ENCODE peak calls at places on chromosomes 4 and X, in eight cellular contexts. One of them, this sample, is unnamed.

GRCh38 chr4:157048248-157048647 is 27.7 kb upstream of the GLRB start:
- DNase-seq in brain microvascular endothelial cell: peak; percentile 18
- DNase-seq in ovary: peak; percentile 11
- DNase-seq in CD8-positive, alpha-beta T cell: no peak
- DNase-seq in fibroblast of mammary gland: peak; percentile 90
- DNase-seq in PC-3: no peak
- DNase-seq in GM12865: no peak
- DNase-seq in thoracic aorta: no peak
- DNase-seq in this sample: peak; percentile 51

GRCh38 chr4:153448003-153448731 is 18.0 kb upstream of the TMEM131L start:
- DNase-seq in fibroblast of mammary gland: peak; percentile 28
- DNase-seq in GM12865: no peak
- DNase-seq in PC-3: no peak
- DNase-seq in CD8-positive, alpha-beta T cell: no peak
- DNase-seq in thoracic aorta: no peak
- DNase-seq in ovary: no peak
- DNase-seq in brain microvascular endothelial cell: no peak
- DNase-seq in this sample: no peak

GRCh38 chr4:167290684-167291083 is 56.4 kb upstream of the SPOCK3 start:
- DNase-seq in PC-3: peak; percentile 42
- DNase-seq in fibroblast of mammary gland: peak; percentile 14
- DNase-seq in thoracic aorta: no peak
- DNase-seq in ovary: no peak
- DNase-seq in brain microvascular endothelial cell: no peak
- DNase-seq in CD8-positive, alpha-beta T cell: no peak
- DNase-seq in GM12865: peak; percentile 14
- DNase-seq in this sample: no peak

GRCh38 chr4:17941731-17942130 is 79.8 kb downstream of the LCORL start:
- DNase-seq in fibroblast of mammary gland: peak; percentile 12
- DNase-seq in PC-3: peak; percentile 1
- DNase-seq in ovary: no peak
- DNase-seq in brain microvascular endothelial cell: no peak
- DNase-seq in thoracic aorta: no peak
- DNase-seq in CD8-positive, alpha-beta T cell: no peak
- DNase-seq in GM12865: no peak
- DNase-seq in this sample: no peak

GRCh38 chr4:6917445-6918241 is 8.0 kb downstream of the TBC1D14 start:
- DNase-seq in CD8-positive, alpha-beta T cell: peak; percentile 57
- DNase-seq in PC-3: peak; percentile 24
- DNase-seq in fibroblast of mammary gland: no peak
- DNase-seq in ovary: peak; percentile 64
- DNase-seq in brain microvascular endothelial cell: no peak
- DNase-seq in GM12865: peak; percentile 82
- DNase-seq in thoracic aorta: no peak
- DNase-seq in this sample: no peak

GRCh38 chrX:133171962-133172708 is 46.0 kb downstream of the TFDP3 start:
- DNase-seq in thoracic aorta: no peak
- DNase-seq in GM12865: peak; percentile 16
- DNase-seq in ovary: no peak
- DNase-seq in brain microvascular endothelial cell: peak; percentile 10
- DNase-seq in PC-3: peak; percentile 65
- DNase-seq in fibroblast of mammary gland: peak; percentile 9
- DNase-seq in CD8-positive, alpha-beta T cell: no peak
- DNase-seq in this sample: no peak

GRCh38 chr4:35151816-35152572 is 1092.3 kb downstream of the ARAP2 start:
- DNase-seq in thoracic aorta: no peak
- DNase-seq in ovary: no peak
- DNase-seq in brain microvascular endothelial cell: no peak
- DNase-seq in fibroblast of mammary gland: no peak
- DNase-seq in CD8-positive, alpha-beta T cell: no peak
- DNase-seq in GM12865: peak; percentile 3
- DNase-seq in PC-3: peak; percentile 67
- DNase-seq in this sample: no peak

GRCh38 chr4:152956167-152956566 is 20.0 kb downstream of the FHDC1 start:
- DNase-seq in PC-3: no peak
- DNase-seq in GM12865: no peak
- DNase-seq in thoracic aorta: no peak
- DNase-seq in CD8-positive, alpha-beta T cell: no peak
- DNase-seq in brain microvascular endothelial cell: no peak
- DNase-seq in ovary: no peak
- DNase-seq in fibroblast of mammary gland: no peak
- DNase-seq in this sample: no peak

GRCh38 chr4:113476800-113477199 is 284.7 kb downstream of the CAMK2D start:
- DNase-seq in brain microvascular endothelial cell: no peak
- DNase-seq in thoracic aorta: no peak
- DNase-seq in GM12865: no peak
- DNase-seq in PC-3: peak; percentile 50
- DNase-seq in CD8-positive, alpha-beta T cell: no peak
- DNase-seq in fibroblast of mammary gland: peak; percentile 64
- DNase-seq in ovary: no peak
- DNase-seq in this sample: no peak

GRCh38 chrX:132737743-132738142 is 220.7 kb downstream of the HS6ST2 start:
- DNase-seq in PC-3: peak; percentile 74
- DNase-seq in CD8-positive, alpha-beta T cell: peak; percentile 26
- DNase-seq in fibroblast of mammary gland: peak; percentile 3
- DNase-seq in thoracic aorta: no peak
- DNase-seq in brain microvascular endothelial cell: no peak
- DNase-seq in GM12865: no peak
- DNase-seq in ovary: no peak
- DNase-seq in this sample: no peak

GRCh38 chrX:67619253-67619652 is 75.4 kb downstream of the AR start:
- DNase-seq in thoracic aorta: no peak
- DNase-seq in brain microvascular endothelial cell: peak; percentile 64
- DNase-seq in GM12865: peak; percentile 8
- DNase-seq in ovary: no peak
- DNase-seq in CD8-positive, alpha-beta T cell: no peak
- DNase-seq in PC-3: no peak
- DNase-seq in fibroblast of mammary gland: peak; percentile 89
- DNase-seq in this sample: no peak

GRCh38 chr4:120007171-120007894 is 59.3 kb downstream of the MAD2L1 start:
- DNase-seq in brain microvascular endothelial cell: peak; percentile 94
- DNase-seq in fibroblast of mammary gland: peak; percentile 70
- DNase-seq in CD8-positive, alpha-beta T cell: no peak
- DNase-seq in ovary: no peak
- DNase-seq in thoracic aorta: no peak
- DNase-seq in GM12865: no peak
- DNase-seq in PC-3: peak; percentile 48
- DNase-seq in this sample: peak; percentile 59

GRCh38 chr4:8088966-8089491 is 69.6 kb downstream of the ABLIM2 start:
- DNase-seq in fibroblast of mammary gland: no peak
- DNase-seq in thoracic aorta: no peak
- DNase-seq in GM12865: no peak
- DNase-seq in ovary: no peak
- DNase-seq in CD8-positive, alpha-beta T cell: no peak
- DNase-seq in PC-3: no peak
- DNase-seq in brain microvascular endothelial cell: no peak
- DNase-seq in this sample: no peak

GRCh38 chr4:142156246-142156645 is 519.9 kb downstream of the IL15 start:
- DNase-seq in GM12865: no peak
- DNase-seq in brain microvascular endothelial cell: no peak
- DNase-seq in thoracic aorta: no peak
- DNase-seq in ovary: no peak
- DNase-seq in CD8-positive, alpha-beta T cell: no peak
- DNase-seq in PC-3: no peak
- DNase-seq in fibroblast of mammary gland: no peak
- DNase-seq in this sample: no peak

GRCh38 chr4:111475001-111475400 is 670.3 kb upstream of the FAM241A start:
- DNase-seq in ovary: no peak
- DNase-seq in GM12865: no peak
- DNase-seq in fibroblast of mammary gland: peak; percentile 66
- DNase-seq in CD8-positive, alpha-beta T cell: no peak
- DNase-seq in brain microvascular endothelial cell: peak; percentile 20
- DNase-seq in PC-3: peak; percentile 52
- DNase-seq in thoracic aorta: no peak
- DNase-seq in this sample: no peak

GRCh38 chr4:3721627-3722026 is 44.6 kb upstream of the ADRA2C start:
- DNase-seq in brain microvascular endothelial cell: no peak
- DNase-seq in fibroblast of mammary gland: no peak
- DNase-seq in ovary: no peak
- DNase-seq in CD8-positive, alpha-beta T cell: peak; percentile 11
- DNase-seq in GM12865: no peak
- DNase-seq in PC-3: no peak
- DNase-seq in thoracic aorta: peak; percentile 43
- DNase-seq in this sample: no peak

GRCh38 chr4:3723232-3723642 is 42.9 kb upstream of the ADRA2C start:
- DNase-seq in CD8-positive, alpha-beta T cell: no peak
- DNase-seq in ovary: no peak
- DNase-seq in GM12865: no peak
- DNase-seq in fibroblast of mammary gland: no peak
- DNase-seq in thoracic aorta: no peak
- DNase-seq in PC-3: no peak
- DNase-seq in brain microvascular endothelial cell: no peak
- DNase-seq in this sample: no peak

GRCh38 chr4:3725936-3726895 is 40.0 kb upstream of the ADRA2C start:
- DNase-seq in CD8-positive, alpha-beta T cell: no peak
- DNase-seq in thoracic aorta: no peak
- DNase-seq in GM12865: no peak
- DNase-seq in fibroblast of mammary gland: no peak
- DNase-seq in brain microvascular endothelial cell: no peak
- DNase-seq in PC-3: no peak
- DNase-seq in ovary: no peak
- DNase-seq in this sample: no peak

GRCh38 chr4:3722446-3723231 is 43.5 kb upstream of the ADRA2C start:
- DNase-seq in thoracic aorta: no peak
- DNase-seq in PC-3: no peak
- DNase-seq in CD8-positive, alpha-beta T cell: peak; percentile 10
- DNase-seq in fibroblast of mammary gland: no peak
- DNase-seq in brain microvascular endothelial cell: no peak
- DNase-seq in ovary: no peak
- DNase-seq in GM12865: no peak
- DNase-seq in this sample: no peak

GRCh38 chr4:3724319-3725231 is 41.6 kb upstream of the ADRA2C start:
- DNase-seq in CD8-positive, alpha-beta T cell: no peak
- DNase-seq in ovary: no peak
- DNase-seq in PC-3: no peak
- DNase-seq in thoracic aorta: no peak
- DNase-seq in fibroblast of mammary gland: no peak
- DNase-seq in GM12865: no peak
- DNase-seq in brain microvascular endothelial cell: no peak
- DNase-seq in this sample: no peak
- H3K4me3 ChIP-seq in CD8-positive, alpha-beta T cell: no peak overlapping the region
- H3K4me3 ChIP-seq in ovary: no peak overlapping the region
- H3K4me3 ChIP-seq in PC-3: no peak overlapping the region
- H3K4me3 ChIP-seq in thoracic aorta: peak overlapping the region; percentile 1
- H3K4me3 ChIP-seq in fibroblast of mammary gland: no peak overlapping the region
- H3K4me3 ChIP-seq in GM12865: no peak overlapping the region
- H3K4me3 ChIP-seq in brain microvascular endothelial cell: no peak overlapping the region
- H3K4me3 ChIP-seq in this sample: no peak overlapping the region

GRCh38 chrX:30935985-30936384 is 46.9 kb upstream of the TAB3 start:
- DNase-seq in GM12865: peak; percentile 0
- DNase-seq in thoracic aorta: no peak
- DNase-seq in brain microvascular endothelial cell: peak; percentile 28
- DNase-seq in ovary: no peak
- DNase-seq in CD8-positive, alpha-beta T cell: no peak
- DNase-seq in fibroblast of mammary gland: peak; percentile 13
- DNase-seq in PC-3: peak; percentile 36
- DNase-seq in this sample: no peak
- TF ChIP-seq CTCF in GM12865: no peak
- TF ChIP-seq CTCF in thoracic aorta: no peak
- TF ChIP-seq CTCF in brain microvascular endothelial cell: peak; percentile 42
- TF ChIP-seq CTCF in ovary: no peak
- TF ChIP-seq CTCF in CD8-positive, alpha-beta T cell: no peak
- TF ChIP-seq CTCF in fibroblast of mammary gland: peak; percentile 6
- TF ChIP-seq CTCF in PC-3: peak; percentile 49
- TF ChIP-seq CTCF in this sample: peak; percentile 15

DNA sequence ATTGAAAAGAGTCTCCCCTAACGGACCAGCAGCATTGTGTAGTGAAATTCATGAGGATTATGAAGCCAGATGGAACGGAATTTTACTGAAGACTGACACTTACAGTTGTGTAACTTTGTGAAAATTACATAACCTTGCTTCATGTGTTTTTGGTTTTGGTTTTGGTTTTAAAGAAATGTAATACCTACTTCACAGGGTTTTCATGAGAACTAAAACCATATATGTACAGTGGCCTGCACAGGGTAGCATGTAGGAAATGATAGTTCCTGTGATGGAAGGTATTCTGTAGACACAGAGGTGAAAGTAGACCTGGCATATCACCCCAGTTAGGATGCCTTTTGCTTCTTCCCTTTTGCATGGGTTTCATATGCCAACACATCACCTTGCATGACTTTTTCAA is 247.0 kb downstream of the BANK1 start:
- DNase-seq in thoracic aorta: no peak
- DNase-seq in PC-3: no peak
- DNase-seq in fibroblast of mammary gland: no peak
- DNase-seq in GM12865: peak; percentile 17
- DNase-seq in brain microvascular endothelial cell: no peak
- DNase-seq in CD8-positive, alpha-beta T cell: no peak
- DNase-seq in ovary: no peak
- DNase-seq in this sample: no peak
- H3K4me3 ChIP-seq in thoracic aorta: no peak overlapping the region
- H3K4me3 ChIP-seq in PC-3: no peak overlapping the region
- H3K4me3 ChIP-seq in fibroblast of mammary gland: no peak overlapping the region
- H3K4me3 ChIP-seq in GM12865: no peak overlapping the region
- H3K4me3 ChIP-seq in brain microvascular endothelial cell: no peak overlapping the region
- H3K4me3 ChIP-seq in CD8-positive, alpha-beta T cell: no peak overlapping the region
- H3K4me3 ChIP-seq in ovary: no peak overlapping the region
- H3K4me3 ChIP-seq in this sample: no peak overlapping the region

DNA sequence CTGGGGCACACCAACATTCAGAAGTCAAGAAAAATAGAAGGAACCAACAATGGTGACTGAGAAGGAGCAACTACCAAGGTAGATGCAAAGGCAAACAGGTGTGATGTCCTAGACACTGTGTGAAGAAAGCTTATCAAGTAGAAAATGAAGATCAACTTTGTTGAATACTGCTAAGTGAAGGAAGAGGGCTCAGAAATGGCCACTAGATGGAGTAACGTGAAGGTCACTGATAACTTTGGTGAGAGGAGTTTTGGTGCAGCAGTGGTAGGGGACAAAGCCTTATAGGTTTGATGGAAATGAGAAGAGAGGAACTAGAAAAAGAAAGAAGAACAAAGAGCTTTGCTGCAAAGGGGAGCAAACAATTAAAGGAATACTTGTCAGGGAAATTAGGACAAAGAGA is 23.5 kb downstream of the OTC start:
- DNase-seq in GM12865: peak; percentile 12
- DNase-seq in fibroblast of mammary gland: peak; percentile 27
- DNase-seq in CD8-positive, alpha-beta T cell: no peak
- DNase-seq in ovary: no peak
- DNase-seq in PC-3: peak; percentile 34
- DNase-seq in brain microvascular endothelial cell: peak; percentile 5
- DNase-seq in thoracic aorta: no peak
- DNase-seq in this sample: no peak
- TF ChIP-seq CTCF in GM12865: peak; percentile 47
- TF ChIP-seq CTCF in fibroblast of mammary gland: peak; percentile 63
- TF ChIP-seq CTCF in CD8-positive, alpha-beta T cell: no peak
- TF ChIP-seq CTCF in ovary: no peak
- TF ChIP-seq CTCF in PC-3: peak; percentile 61
- TF ChIP-seq CTCF in brain microvascular endothelial cell: peak; percentile 62
- TF ChIP-seq CTCF in thoracic aorta: no peak
- TF ChIP-seq CTCF in this sample: peak; percentile 15

DNA sequence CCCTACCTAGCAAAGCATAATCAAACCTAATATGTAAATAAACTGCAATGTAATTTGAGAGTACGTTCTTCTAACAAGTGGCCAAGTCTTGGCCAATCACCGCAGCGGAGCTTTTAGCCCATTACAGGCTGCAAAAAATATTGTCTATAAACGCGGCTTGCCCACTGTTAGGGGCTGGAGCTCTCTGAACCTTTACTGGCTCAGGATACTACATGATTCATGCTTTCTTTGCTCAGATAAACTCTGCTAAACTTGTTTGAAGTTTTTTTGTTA is 990 bp upstream of the HADH start:
- DNase-seq in CD8-positive, alpha-beta T cell: no peak
- DNase-seq in ovary: no peak
- DNase-seq in GM12865: no peak
- DNase-seq in PC-3: no peak
- DNase-seq in thoracic aorta: no peak
- DNase-seq in fibroblast of mammary gland: no peak
- DNase-seq in brain microvascular endothelial cell: no peak
- DNase-seq in this sample: no peak
- H3K4me3 ChIP-seq in CD8-positive, alpha-beta T cell: no peak overlapping the region
- H3K4me3 ChIP-seq in ovary: no peak overlapping the region
- H3K4me3 ChIP-seq in GM12865: peak overlapping the region; percentile 91
- H3K4me3 ChIP-seq in PC-3: peak overlapping the region; percentile 98
- H3K4me3 ChIP-seq in thoracic aorta: peak overlapping the region; percentile 93
- H3K4me3 ChIP-seq in fibroblast of mammary gland: no peak overlapping the region
- H3K4me3 ChIP-seq in brain microvascular endothelial cell: no peak overlapping the region
- H3K4me3 ChIP-seq in this sample: no peak overlapping the region

This sample was measured in AG04449.